ENCODE peak calls at places on chromosome 3, in seven cellular contexts. Q is stimulated activated CD4-positive, alpha-beta T cell treated with anti-CD3 and anti-CD28 coated beads, Interleukin-12 subunit alpha, Interleukin-12 subunit beta, amount 100 ng/mL, for 48 hours; V is left cardiac atrium; B is mammary epithelial cell; D is transverse colon; U is IMR-90; H is GF-D8. Z is an unnamed sample.

GRCh38 chr3:194497799-194498575 is 11.2 kb upstream of the ATP13A3 start:
- DNase-seq in D (peak; percentile 55), Q (no peak), B (no peak), V (no peak), U (no peak), H (no peak), Z (no peak)

GRCh38 chr3:8555705-8556314 is 54.2 kb downstream of the LMCD1 start:
- DNase-seq in D (no peak), Q (no peak), V (no peak), B (no peak), U (peak; percentile 46), H (no peak), Z (no peak)

GRCh38 chr3:142898346-142899213 is 9.7 kb upstream of the PCOLCE2 start:
- DNase-seq in D (no peak), V (no peak), B (no peak), U (no peak), H (no peak), Q (no peak), Z (no peak)

GRCh38 chr3:193868590-193868989 is 267.4 kb upstream of the HES1 start:
- DNase-seq in B (no peak), Q (no peak), U (no peak), V (no peak), H (no peak), D (no peak), Z (no peak)

GRCh38 chr3:13539671-13540070 is 9.3 kb upstream of the FBLN2 start:
- DNase-seq in H (no peak), V (no peak), Q (no peak), D (no peak), B (no peak), U (peak; percentile 50), Z (no peak)

GRCh38 chr3:55482496-55483195 is 4.5 kb downstream of the WNT5A start:
- DNase-seq in D (no peak), H (no peak), V (no peak), U (peak; percentile 79), B (no peak), Q (no peak), Z (no peak)

GRCh38 chr3:129119365-129120100 is 2.1 kb downstream of the RAB43 start:
- DNase-seq in D (peak; percentile 76), B (peak; percentile 19), U (no peak), H (peak; percentile 19), Q (no peak), V (no peak), Z (no peak)

GRCh38 chr3:4808637-4809036 is 170.6 kb upstream of the BHLHE40 start:
- DNase-seq in U (no peak), B (no peak), D (no peak), H (no peak), V (no peak), Q (no peak), Z (no peak)

GRCh38 chr3:180223268-180223667 is 186.5 kb upstream of the PEX5L start:
- DNase-seq in B (no peak), U (no peak), V (no peak), H (no peak), Q (no peak), D (no peak), Z (no peak)

GRCh38 chr3:99644741-99645140 is 6.3 kb downstream of the COL8A1 start:
- DNase-seq in D (no peak), H (no peak), U (no peak), B (no peak), V (no peak), Q (no peak), Z (no peak)

GRCh38 chr3:57582470-57583168 is 14.5 kb downstream of the ARF4 start:
- DNase-seq in H (no peak), B (peak; percentile 79), Q (no peak), V (no peak), U (no peak), D (no peak), Z (no peak)

GRCh38 chr3:132006605-132007204 is 28.1 kb downstream of the CPNE4 start:
- DNase-seq in H (no peak), V (no peak), Q (no peak), D (peak; percentile 12), B (peak; percentile 55), U (peak; percentile 24), Z (no peak)

GRCh38 chr3:172213168-172213567 is 173.8 kb downstream of the FNDC3B start:
- DNase-seq in H (peak; percentile 14), B (peak; percentile 90), Q (no peak), U (peak; percentile 81), V (no peak), D (no peak), Z (peak; percentile 63)

GRCh38 chr3:71944482-71944881 is 159.5 kb upstream of the PROK2 start:
- DNase-seq in Q (no peak), B (no peak), U (no peak), H (no peak), V (no peak), D (no peak), Z (no peak)

GRCh38 chr3:60282840-60283239 is 968.4 kb downstream of the FHIT start:
- DNase-seq in B (no peak), D (no peak), V (no peak), Q (no peak), U (no peak), H (no peak), Z (no peak)

GRCh38 chr3:162354343-162354742 is 857.7 kb downstream of the OTOL1 start:
- DNase-seq in D (no peak), B (no peak), H (no peak), Q (no peak), U (peak; percentile 78), V (no peak), Z (peak; percentile 44)

GRCh38 chr3:97871788-97872187 is 50.0 kb downstream of the CRYBG3 start:
- DNase-seq in B (no peak), V (no peak), D (no peak), U (peak; percentile 41), Q (no peak), H (no peak), Z (no peak)

GRCh38 chr3:64311424-64311920 is 86.2 kb upstream of the PRICKLE2 start:
- DNase-seq in Q (no peak), B (no peak), H (no peak), D (no peak), U (peak; percentile 28), V (no peak), Z (no peak)

GRCh38 chr3:105367063-105367405 is 325 bp downstream of the ALCAM start:
- DNase-seq in Q (peak; percentile 26), H (no peak), B (no peak), D (peak; percentile 31), V (peak; percentile 28), U (no peak), Z (no peak)

GRCh38 chr3:61811652-61812051 is 250.3 kb downstream of the PTPRG start:
- DNase-seq in B (no peak), H (no peak), D (no peak), V (no peak), Q (no peak), U (no peak), Z (no peak)

GRCh38 chr3:72797773-72798543 is 50.3 kb downstream of the SHQ1 start:
- DNase-seq in D (peak; percentile 17), Q (no peak), U (peak; percentile 41), H (no peak), B (no peak), V (peak; percentile 52), Z (no peak)

GRCh38 chr3:159669024-159669476 is 319.6 kb upstream of the IL12A start:
- DNase-seq in D (no peak), V (no peak), B (no peak), U (peak; percentile 85), Q (no peak), H (no peak), Z (no peak)

GRCh38 chr3:42720126-42720525 is 17.5 kb upstream of the HHATL start:
- DNase-seq in B (peak; percentile 7), Q (no peak), V (no peak), U (no peak), D (no peak), H (peak; percentile 17), Z (no peak)

GRCh38 chr3:130841357-130841756 is 52.5 kb upstream of the ATP2C1 start:
- DNase-seq in V (no peak), U (no peak), D (no peak), H (no peak), B (peak; percentile 72), Q (no peak), Z (peak; percentile 20)

GRCh38 chr3:101229681-101230080 is 90.7 kb downstream of the IMPG2 start:
- DNase-seq in Q (no peak), U (no peak), B (no peak), H (no peak), D (no peak), V (no peak), Z (no peak)

GRCh38 chr3:196219194-196219969 is 3.0 kb downstream of the SLC51A start:
- DNase-seq in D (peak; percentile 65), B (peak; percentile 90), H (peak; percentile 98), U (peak; percentile 88), Q (peak; percentile 47), V (peak; percentile 80), Z (peak; percentile 74)

GRCh38 chr3:165669967-165670366 is 167.3 kb downstream of the BCHE start:
- DNase-seq in U (no peak), D (no peak), Q (no peak), B (no peak), V (no peak), H (no peak), Z (peak; percentile 17)

GRCh38 chr3:151308089-151308488 is 8.5 kb downstream of the GPR87 start:
- DNase-seq in Q (no peak), V (no peak), D (no peak), B (no peak), U (peak; percentile 60), H (no peak), Z (no peak)

GRCh38 chr3:50978991-50979667 is 304.4 kb downstream of the DOCK3 start:
- DNase-seq in B (no peak), U (no peak), V (no peak), H (no peak), D (no peak), Q (no peak), Z (no peak)

GRCh38 chr3:33911525-33912322 is 113.3 kb downstream of the PDCD6IP start:
- DNase-seq in V (no peak), U (peak; percentile 65), D (no peak), H (no peak), Q (no peak), B (peak; percentile 68), Z (peak; percentile 34)

GRCh38 chr3:31817411-31817966 is 163.6 kb downstream of the OSBPL10 start:
- DNase-seq in Q (no peak), H (no peak), B (no peak), V (no peak), D (no peak), U (no peak), Z (no peak)

Z was measured in non-pigmented ciliary epithelial cell.